ENCODE peak calls at places on chromosomes 13 and 19, in seven cellular contexts. F is Calu3, J is colonic mucosa, U is cardiac muscle cell, L is WERI-Rb-1, E is neural progenitor cell, C is brain microvascular endothelial cell. Z is an unnamed sample.

GRCh38 chr13:91133941-91134772 is 213.3 kb upstream of the MIR17HG start:
- DNase-seq in F (peak), J (peak), U (peak), L (peak), E (peak), C (peak), Z (no peak)

GRCh38 chr13:22009937-22010336 is 339.1 kb downstream of the FGF9 start:
- DNase-seq in F (no peak), J (no peak), U (no peak), L (no peak), E (no peak), C (no peak), Z (no peak)

GRCh38 chr19:34995551-34995950 is 4.6 kb upstream of the GRAMD1A start:
- DNase-seq in F (peak), J (peak), U (no peak), L (no peak), E (no peak), C (no peak), Z (no peak)

GRCh38 chr19:37468961-37469777 is at the start of gene ZNF570:
- DNase-seq in F (peak), J (peak), U (peak), L (peak), E (peak), C (peak), Z (peak)

GRCh38 chr13:73662833-73663232 is 471.4 kb downstream of the KLF12 start:
- DNase-seq in F (no peak), J (no peak), U (no peak), L (no peak), E (no peak), C (no peak), Z (no peak)

GRCh38 chr13:90750021-90750420 is 597.5 kb upstream of the MIR17HG start:
- DNase-seq in F (no peak), J (no peak), U (no peak), L (no peak), E (no peak), C (no peak), Z (no peak)

GRCh38 chr13:75881109-75881775 is 245.1 kb downstream of the LMO7 start:
- DNase-seq in F (no peak), J (no peak), U (no peak), L (no peak), E (no peak), C (no peak), Z (no peak)

GRCh38 chr19:39677931-39678889 is 22.5 kb downstream of the LGALS16 start:
- DNase-seq in F (peak), J (no peak), U (no peak), L (no peak), E (no peak), C (no peak), Z (no peak)

GRCh38 chr19:55156202-55157063 is 1.1 kb downstream of the TNNI3 start:
- DNase-seq in F (peak), J (peak), U (peak), L (no peak), E (peak), C (peak), Z (no peak)

GRCh38 chr13:91960947-91961346 is 562.5 kb downstream of the GPC5 start:
- DNase-seq in F (no peak), J (no peak), U (no peak), L (no peak), E (no peak), C (no peak), Z (no peak)

GRCh38 chr19:55158848-55159793 is 1.6 kb upstream of the TNNI3 start:
- DNase-seq in F (peak), J (no peak), U (peak), L (no peak), E (no peak), C (peak), Z (no peak)

GRCh38 chr13:92463134-92463533 is 763.5 kb upstream of the GPC6 start:
- DNase-seq in F (no peak), J (peak), U (no peak), L (peak), E (no peak), C (no peak), Z (no peak)

GRCh38 chr19:13865243-13865577 is 11.7 kb upstream of the NANOS3 start:
- DNase-seq in F (no peak), J (no peak), U (no peak), L (no peak), E (no peak), C (no peak), Z (no peak)

GRCh38 chr13:106586764-106587163 is 18.8 kb upstream of the ARGLU1 start:
- DNase-seq in F (no peak), J (no peak), U (no peak), L (no peak), E (no peak), C (no peak), Z (no peak)

GRCh38 chr13:102002271-102002670 is 399.6 kb downstream of the FGF14 start:
- DNase-seq in F (no peak), J (no peak), U (no peak), L (no peak), E (no peak), C (no peak), Z (no peak)

GRCh38 chr19:47490031-47490430 is 6.0 kb upstream of the KPTN start:
- DNase-seq in F (no peak), J (no peak), U (no peak), L (no peak), E (no peak), C (no peak), Z (no peak)

GRCh38 chr19:42435316-42435715 is 7.4 kb downstream of the CXCL17 start:
- DNase-seq in F (no peak), J (no peak), U (no peak), L (no peak), E (no peak), C (no peak), Z (no peak)

GRCh38 chr19:50657672-50658437 is 8.6 kb downstream of the C19orf81 start:
- DNase-seq in F (peak), J (peak), U (peak), L (peak), E (peak), C (peak), Z (peak)

GRCh38 chr19:34366670-34367423 is 1.9 kb downstream of the GPI start:
- DNase-seq in F (no peak), J (peak), U (peak), L (no peak), E (no peak), C (peak), Z (no peak)

GRCh38 chr13:82898625-82899024 is 983.6 kb downstream of the SLITRK1 start:
- DNase-seq in F (peak), J (no peak), U (no peak), L (no peak), E (no peak), C (no peak), Z (no peak)
- TF ChIP-seq CTCF in F (no peak), J (no peak), U (no peak), L (no peak), E (no peak), C (no peak), Z (no peak)

DNA sequence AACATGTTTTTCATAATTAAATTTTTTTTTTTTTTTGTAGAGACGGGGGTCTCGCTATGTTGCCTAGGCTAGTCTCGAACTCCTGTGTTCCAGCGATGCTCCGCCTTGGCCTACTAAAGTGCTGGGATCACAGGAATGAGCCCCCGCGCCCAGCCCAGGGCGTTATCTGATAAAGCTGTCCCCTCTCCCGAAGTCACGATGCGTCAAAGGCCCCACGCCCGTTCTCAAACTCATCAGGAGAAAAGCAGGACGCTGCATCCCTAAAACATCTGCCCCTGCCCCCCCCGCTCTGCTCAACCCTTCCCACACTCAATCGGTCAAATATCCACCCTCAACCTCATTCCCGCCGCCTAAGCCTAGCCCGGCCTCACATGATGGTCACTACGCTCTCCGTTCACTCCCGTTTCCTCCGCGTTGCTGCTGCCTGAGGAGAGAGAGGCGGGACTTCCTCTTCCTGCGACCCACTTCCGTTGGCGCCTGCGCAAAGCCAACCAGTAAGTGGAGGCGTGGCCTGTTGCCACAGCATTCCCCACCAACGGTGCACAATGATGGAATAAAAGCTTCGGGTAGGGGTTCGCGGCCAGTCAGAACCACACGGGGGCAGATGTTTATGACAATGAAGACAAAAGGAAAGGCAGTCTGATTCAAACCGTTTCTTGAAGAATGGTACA is at the start of gene SNRPD2:
- DNase-seq in F (peak), J (peak), U (peak), L (peak), E (peak), C (peak), Z (peak)
- TF ChIP-seq CTCF in F (no peak), J (no peak), U (no peak), L (no peak), E (no peak), C (no peak), Z (no peak)

GRCh38 chr19:40811478-40812341 is 12.7 kb downstream of the EGLN2 start:
- DNase-seq in F (no peak), J (peak), U (no peak), L (no peak), E (peak), C (no peak), Z (no peak)
- TF ChIP-seq CTCF in F (no peak), J (no peak), U (peak), L (no peak), E (no peak), C (peak), Z (no peak)

GRCh38 chr13:94112731-94113130 is 366.8 kb downstream of the DCT start:
- DNase-seq in F (no peak), J (no peak), U (no peak), L (no peak), E (no peak), C (no peak), Z (no peak)
- TF ChIP-seq CTCF in F (no peak), J (no peak), U (no peak), L (no peak), E (peak), C (peak), Z (no peak)

GRCh38 chr13:96403241-96403640 is 313.3 kb downstream of the HS6ST3 start:
- DNase-seq in F (no peak), J (no peak), U (no peak), L (no peak), E (no peak), C (no peak), Z (no peak)

DNA sequence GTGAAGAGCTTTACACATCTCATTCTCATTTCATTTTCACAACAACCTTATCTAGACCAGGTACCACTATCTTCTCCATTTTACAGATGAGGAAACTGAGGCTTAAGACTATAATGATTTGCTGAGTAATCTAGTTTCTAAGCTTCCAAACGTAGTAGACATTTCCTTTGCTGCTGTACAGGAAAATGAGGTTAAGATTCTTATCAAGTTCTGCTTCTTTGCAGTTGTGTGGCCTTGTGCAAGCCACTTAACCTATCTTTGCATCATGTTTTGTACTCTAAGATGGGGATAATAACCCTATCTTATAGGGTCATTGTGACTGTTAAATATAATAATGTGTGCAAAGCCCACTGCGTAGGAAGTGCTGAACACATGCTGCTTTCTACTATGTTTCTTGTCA is 307.9 kb downstream of the HS6ST3 start:
- DNase-seq in F (no peak), J (no peak), U (no peak), L (no peak), E (no peak), C (no peak), Z (no peak)
- TF ChIP-seq CTCF in F (no peak), J (no peak), U (no peak), L (no peak), E (no peak), C (no peak), Z (no peak)

DNA sequence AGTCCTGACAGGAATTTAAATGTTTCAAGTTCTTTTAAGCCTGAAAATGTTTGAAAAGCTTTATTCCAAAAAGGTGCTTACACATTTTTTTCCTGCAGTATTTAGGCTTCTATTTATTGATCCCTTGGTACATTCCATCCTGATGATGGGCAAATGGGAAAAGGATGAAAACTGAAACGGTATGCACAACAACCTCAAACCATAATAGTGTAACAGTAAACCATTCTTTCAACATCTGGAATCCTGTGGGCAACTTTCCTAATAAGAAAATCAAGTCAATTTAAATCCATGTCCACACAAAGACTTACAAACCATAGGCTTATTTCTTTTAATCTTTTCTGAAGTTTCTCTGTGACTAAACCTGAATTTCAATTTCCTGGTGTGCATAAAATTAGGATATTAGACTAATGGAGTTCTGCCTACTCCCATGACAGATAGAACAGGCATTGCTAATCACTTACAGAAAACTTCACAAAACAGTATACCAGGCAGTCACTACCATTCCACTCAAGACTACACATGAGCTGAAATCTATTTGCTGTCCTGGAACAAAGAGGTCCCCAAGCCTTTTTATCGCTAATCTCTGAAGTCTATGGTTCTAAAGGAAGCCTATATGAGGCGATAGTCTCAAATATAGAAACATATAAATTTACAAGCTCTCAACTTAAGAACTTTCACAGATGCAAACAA is 103.3 kb downstream of the DLEU7 start:
- DNase-seq in F (no peak), J (no peak), U (no peak), L (no peak), E (no peak), C (no peak), Z (no peak)
- TF ChIP-seq CTCF in F (no peak), J (no peak), U (no peak), L (no peak), E (no peak), C (no peak), Z (no peak)

GRCh38 chr13:38687246-38688229 is 661 bp downstream of the FREM2 start:
- DNase-seq in F (peak), J (no peak), U (peak), L (peak), E (peak), C (peak), Z (no peak)

GRCh38 chr13:38688674-38689073 is 1.8 kb downstream of the FREM2 start:
- DNase-seq in F (no peak), J (no peak), U (no peak), L (no peak), E (no peak), C (no peak), Z (no peak)

GRCh38 chr13:38684714-38685113 is 2.2 kb upstream of the FREM2 start:
- DNase-seq in F (no peak), J (no peak), U (no peak), L (no peak), E (no peak), C (no peak), Z (no peak)

GRCh38 chr13:38686635-38687245 is at the start of gene FREM2:
- DNase-seq in F (peak), J (peak), U (peak), L (peak), E (peak), C (no peak), Z (no peak)

DNA sequence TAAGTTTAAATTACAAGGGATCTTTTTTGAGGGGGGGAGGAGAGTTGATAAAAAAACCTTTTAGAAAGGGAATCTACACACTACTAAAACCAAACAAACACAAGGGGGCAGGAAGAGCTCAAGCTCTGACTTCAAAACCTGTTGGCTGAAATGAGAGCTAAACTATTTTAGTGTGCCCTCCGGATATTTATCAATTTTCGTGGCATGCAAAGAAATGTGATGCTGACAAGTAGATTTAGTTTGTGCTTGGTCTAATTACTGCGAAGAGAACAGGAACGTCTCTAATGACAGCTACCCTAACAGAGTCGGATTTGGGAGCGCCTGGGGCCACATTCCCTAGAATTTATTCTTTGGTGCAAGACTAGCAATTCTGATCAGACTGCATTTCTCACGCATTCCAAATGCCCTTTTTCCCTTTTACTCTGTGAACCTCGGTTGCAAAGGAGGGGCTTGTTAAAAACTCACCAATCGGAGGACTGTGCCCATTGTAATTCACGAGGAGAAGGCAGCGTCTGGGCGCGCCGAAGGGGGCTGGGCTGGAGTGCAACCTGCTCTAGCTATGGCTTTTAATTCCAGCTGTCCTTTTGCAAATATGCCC is 804 bp upstream of the FREM2 start:
- DNase-seq in F (peak), J (peak), U (peak), L (peak), E (peak), C (no peak), Z (no peak)
- TF ChIP-seq CTCF in F (no peak), J (no peak), U (peak), L (peak), E (peak), C (peak), Z (no peak)

GRCh38 chr13:104567114-104567513 is 1500.9 kb upstream of the SLC10A2 start:
- DNase-seq in F (no peak), J (no peak), U (no peak), L (no peak), E (no peak), C (no peak), Z (no peak)

GRCh38 chr13:104577029-104577820 is 1511.0 kb upstream of the SLC10A2 start:
- DNase-seq in F (no peak), J (no peak), U (peak), L (no peak), E (no peak), C (peak), Z (no peak)

GRCh38 chr13:104565888-104566287 is 1499.7 kb upstream of the SLC10A2 start:
- DNase-seq in F (no peak), J (no peak), U (no peak), L (no peak), E (no peak), C (no peak), Z (no peak)

GRCh38 chr13:104571890-104572229 is 1505.6 kb upstream of the SLC10A2 start:
- DNase-seq in F (no peak), J (no peak), U (no peak), L (no peak), E (no peak), C (no peak), Z (no peak)

DNA sequence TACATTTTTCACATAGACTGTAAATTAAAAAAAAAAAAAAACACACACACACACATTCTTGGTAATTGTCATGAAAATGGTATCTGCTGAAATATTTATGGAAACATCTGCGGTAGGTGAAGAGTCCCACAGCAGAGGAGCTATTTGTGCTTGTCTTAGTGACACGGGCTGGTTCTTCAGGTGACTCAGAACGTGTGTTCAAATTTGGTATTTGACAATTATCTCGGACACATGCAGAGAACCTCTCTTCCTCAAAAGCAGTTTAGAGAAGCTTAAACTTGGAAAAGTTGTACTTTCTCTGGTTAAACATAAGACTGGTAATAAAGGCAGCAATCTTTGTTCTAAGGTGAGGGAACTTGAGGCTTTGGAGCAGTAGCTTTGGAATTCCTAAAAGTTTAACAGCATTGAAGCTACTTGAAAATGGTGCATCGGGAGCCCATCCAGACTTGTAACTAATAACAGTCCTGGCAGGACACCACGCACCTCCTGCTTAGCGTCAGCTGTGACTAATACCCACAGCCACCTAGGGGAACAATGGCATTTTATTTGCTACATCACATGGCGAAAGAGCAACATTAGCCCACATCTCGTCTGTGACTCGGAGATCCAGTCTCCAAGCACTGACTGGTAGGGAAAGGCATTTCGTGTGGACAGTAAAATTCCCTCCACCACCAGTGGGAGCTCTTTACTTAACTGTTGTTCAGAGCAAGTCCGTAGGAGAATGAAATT is 1505.1 kb upstream of the SLC10A2 start:
- DNase-seq in F (peak), J (peak), U (peak), L (peak), E (peak), C (peak), Z (no peak)
- TF ChIP-seq CTCF in F (no peak), J (peak), U (peak), L (peak), E (peak), C (peak), Z (no peak)

GRCh38 chr13:36796052-36796451 is 23.0 kb upstream of the RFXAP start:
- DNase-seq in F (no peak), J (no peak), U (no peak), L (no peak), E (no peak), C (no peak), Z (no peak)
- TF ChIP-seq CTCF in F (no peak), J (no peak), U (no peak), L (no peak), E (no peak), C (no peak), Z (no peak)